ENCODE peak calls at places on chromosomes 4 and X, in seven cellular contexts. D is dorsolateral prefrontal cortex, S is left lung, J is fibroblast of the aortic adventitia, E is fibroblast of lung, N is cardiac muscle cell, G is AG04450. L is an unnamed sample.

GRCh38 chr4:74038161-74039064 is at the start of gene CXCL3:
- DNase-seq in J (peak), D (peak), N (peak), E (peak), S (peak), G (no peak), L (no peak)

GRCh38 chrX:630007-630921 is at the start of gene SHOX:
- DNase-seq in N (no peak), J (no peak), D (no peak), G (no peak), S (no peak), E (no peak), L (no peak)

GRCh38 chrX:9566150-9566621 is 101.3 kb downstream of the TBL1X start:
- DNase-seq in D (peak), E (peak), J (peak), N (peak), G (peak), S (peak), L (peak)

GRCh38 chrX:95760356-95760755 is 924.3 kb upstream of the DIAPH2 start:
- DNase-seq in E (no peak), S (no peak), G (no peak), D (no peak), N (no peak), J (no peak), L (no peak)

GRCh38 chr4:33160126-33160525 is 2440.0 kb downstream of the PCDH7 start:
- DNase-seq in G (no peak), D (no peak), J (peak), S (no peak), E (no peak), N (peak), L (peak)

GRCh38 chr4:62517721-62518120 is 1317.6 kb downstream of the ADGRL3 start:
- DNase-seq in G (no peak), N (no peak), S (no peak), D (no peak), E (peak), J (peak), L (no peak)

GRCh38 chr4:71404049-71404448 is 65.2 kb downstream of the SLC4A4 start:
- DNase-seq in S (no peak), J (no peak), G (no peak), N (no peak), E (peak), D (no peak), L (no peak)

GRCh38 chrX:30302957-30303356 is 6.2 kb downstream of the NR0B1 start:
- DNase-seq in E (no peak), D (peak), G (no peak), J (peak), N (peak), S (no peak), L (no peak)

GRCh38 chrX:31038585-31039326 is 33.1 kb downstream of the FTHL17 start:
- DNase-seq in G (peak), S (no peak), J (peak), N (peak), D (peak), E (peak), L (no peak)

GRCh38 chr4:158644341-158644740 is 27.3 kb downstream of the C4orf46 start:
- DNase-seq in N (no peak), S (no peak), G (no peak), D (no peak), J (no peak), E (no peak), L (no peak)

DNA sequence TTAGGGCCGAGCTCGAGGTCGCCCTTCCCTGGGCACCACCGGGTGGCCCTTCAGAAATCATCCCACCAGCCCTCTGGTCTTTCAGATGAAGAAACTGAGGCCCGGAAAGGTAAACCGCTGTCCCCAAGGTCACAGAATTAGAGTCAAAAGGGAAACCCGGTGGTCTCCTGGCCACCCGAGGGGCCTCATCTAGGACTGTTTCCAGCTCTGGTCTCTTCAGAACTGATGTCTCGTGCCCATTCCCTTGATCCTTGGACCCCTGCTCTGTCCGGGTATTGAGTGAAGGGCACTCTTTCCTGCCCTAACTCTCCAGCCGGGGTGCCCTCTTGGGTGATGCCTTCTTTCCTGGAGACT is 841 bp downstream of the HTRA3 start:
- DNase-seq in J (no peak), D (no peak), S (no peak), E (no peak), G (no peak), N (no peak), L (no peak)
- H3K4me3 ChIP-seq in J (peak), D (no peak), S (peak), E (no peak), G (peak), N (no peak), L (peak)

GRCh38 chrX:84363674-84364073 is 138.6 kb downstream of the HDX start:
- DNase-seq in E (no peak), G (no peak), D (no peak), N (no peak), J (no peak), S (no peak), L (no peak)
- H3K4me3 ChIP-seq in E (peak), G (no peak), D (no peak), N (no peak), J (no peak), S (no peak), L (no peak)

GRCh38 chr4:109701566-109702399 is 1.5 kb downstream of the CASP6 start:
- DNase-seq in E (no peak), J (peak), S (no peak), D (no peak), N (peak), G (no peak), L (no peak)
- H3K4me3 ChIP-seq in E (peak), J (peak), S (peak), D (no peak), N (peak), G (peak), L (peak)

GRCh38 chr4:69095301-69095731 is 958 bp upstream of the UGT2B7 start:
- DNase-seq in S (no peak), D (no peak), G (peak), N (no peak), E (peak), J (peak), L (peak)

GRCh38 chr4:69096810-69097209 is 536 bp downstream of the UGT2B7 start:
- DNase-seq in S (no peak), E (no peak), J (no peak), G (no peak), N (no peak), D (no peak), L (no peak)

GRCh38 chr4:69098470-69098869 is 2.2 kb downstream of the UGT2B7 start:
- DNase-seq in D (no peak), G (no peak), E (no peak), J (no peak), S (no peak), N (no peak), L (no peak)

GRCh38 chr4:69096111-69096656 is at the start of gene UGT2B7:
- DNase-seq in G (no peak), E (peak), D (no peak), S (no peak), N (no peak), J (no peak), L (no peak)

GRCh38 chr4:69099910-69100309 is 3.6 kb downstream of the UGT2B7 start:
- DNase-seq in N (no peak), D (no peak), J (no peak), E (no peak), G (no peak), S (no peak), L (no peak)
- H3K4me3 ChIP-seq in N (no peak), D (no peak), J (no peak), E (no peak), G (no peak), S (no peak), L (no peak)